ENCODE peak calls at places on chromosomes 1 and 21, in six cellular contexts. One of them, this sample, is unnamed.

GRCh38 chr1:11771481-11772043 is 9.6 kb downstream of the C1orf167 start:
- DNase-seq in HepG2: no peak
- DNase-seq in NT2/D1: no peak
- DNase-seq in GM12878: no peak
- DNase-seq in K562: no peak
- DNase-seq in HCT116: no peak
- DNase-seq in this sample: no peak

GRCh38 chr1:55071477-55071876 is 32.1 kb downstream of the PCSK9 start:
- DNase-seq in HepG2: peak; percentile 72
- DNase-seq in NT2/D1: peak; percentile 83
- DNase-seq in GM12878: no peak
- DNase-seq in K562: peak; percentile 35
- DNase-seq in HCT116: no peak
- DNase-seq in this sample: peak; percentile 53

GRCh38 chr1:41641483-41641829 is 157.0 kb upstream of the EDN2 start:
- DNase-seq in HepG2: no peak
- DNase-seq in NT2/D1: no peak
- DNase-seq in GM12878: peak; percentile 48
- DNase-seq in K562: no peak
- DNase-seq in HCT116: no peak
- DNase-seq in this sample: no peak

GRCh38 chr21:34794686-34795085 is 125.9 kb downstream of the CLIC6 start:
- DNase-seq in HepG2: no peak
- DNase-seq in NT2/D1: no peak
- DNase-seq in GM12878: no peak
- DNase-seq in K562: no peak
- DNase-seq in HCT116: no peak
- DNase-seq in this sample: no peak

GRCh38 chr1:198880818-198881597 is 242.2 kb downstream of the PTPRC start:
- DNase-seq in HepG2: peak; percentile 13
- DNase-seq in NT2/D1: no peak
- DNase-seq in GM12878: no peak
- DNase-seq in K562: no peak
- DNase-seq in HCT116: peak; percentile 91
- DNase-seq in this sample: no peak

GRCh38 chr1:219477861-219478260 is 135.0 kb downstream of the ZC3H11B start:
- DNase-seq in HepG2: no peak
- DNase-seq in NT2/D1: no peak
- DNase-seq in GM12878: no peak
- DNase-seq in K562: no peak
- DNase-seq in HCT116: no peak
- DNase-seq in this sample: no peak

GRCh38 chr21:26473471-26473870 is 99.6 kb downstream of the CYYR1 start:
- DNase-seq in HepG2: no peak
- DNase-seq in NT2/D1: no peak
- DNase-seq in GM12878: no peak
- DNase-seq in K562: no peak
- DNase-seq in HCT116: no peak
- DNase-seq in this sample: no peak

GRCh38 chr1:167554028-167554779 is 642 bp upstream of the CREG1 start:
- DNase-seq in HepG2: no peak
- DNase-seq in NT2/D1: no peak
- DNase-seq in GM12878: no peak
- DNase-seq in K562: no peak
- DNase-seq in HCT116: no peak
- DNase-seq in this sample: no peak

GRCh38 chr1:77796695-77797405 is 17.4 kb downstream of the MIGA1 start:
- DNase-seq in HepG2: peak; percentile 40
- DNase-seq in NT2/D1: no peak
- DNase-seq in GM12878: no peak
- DNase-seq in K562: no peak
- DNase-seq in HCT116: no peak
- DNase-seq in this sample: no peak

GRCh38 chr1:81703736-81704463 is 96.8 kb upstream of the ADGRL2 start:
- DNase-seq in HepG2: no peak
- DNase-seq in NT2/D1: no peak
- DNase-seq in GM12878: no peak
- DNase-seq in K562: no peak
- DNase-seq in HCT116: no peak
- DNase-seq in this sample: no peak
- H3K4me3 ChIP-seq in HepG2: no peak overlapping the region
- H3K4me3 ChIP-seq in NT2/D1: no peak overlapping the region
- H3K4me3 ChIP-seq in GM12878: no peak overlapping the region
- H3K4me3 ChIP-seq in K562: no peak overlapping the region
- H3K4me3 ChIP-seq in HCT116: no peak overlapping the region
- H3K4me3 ChIP-seq in this sample: peak overlapping the region; percentile 47

GRCh38 chr1:178337091-178337726 is 159.6 kb downstream of the CLEC20A start:
- DNase-seq in HepG2: no peak
- DNase-seq in NT2/D1: no peak
- DNase-seq in GM12878: no peak
- DNase-seq in K562: no peak
- DNase-seq in HCT116: no peak
- DNase-seq in this sample: no peak

GRCh38 chr1:178345238-178345637 is 151.5 kb downstream of the CLEC20A start:
- DNase-seq in HepG2: peak; percentile 9
- DNase-seq in NT2/D1: no peak
- DNase-seq in GM12878: no peak
- DNase-seq in K562: no peak
- DNase-seq in HCT116: no peak
- DNase-seq in this sample: no peak

GRCh38 chr1:178344513-178345077 is 152.2 kb downstream of the CLEC20A start:
- DNase-seq in HepG2: peak; percentile 36
- DNase-seq in NT2/D1: peak; percentile 43
- DNase-seq in GM12878: peak; percentile 1
- DNase-seq in K562: no peak
- DNase-seq in HCT116: peak; percentile 52
- DNase-seq in this sample: peak; percentile 8

GRCh38 chr1:178339834-178340233 is 156.9 kb downstream of the CLEC20A start:
- DNase-seq in HepG2: no peak
- DNase-seq in NT2/D1: no peak
- DNase-seq in GM12878: no peak
- DNase-seq in K562: no peak
- DNase-seq in HCT116: no peak
- DNase-seq in this sample: no peak

DNA sequence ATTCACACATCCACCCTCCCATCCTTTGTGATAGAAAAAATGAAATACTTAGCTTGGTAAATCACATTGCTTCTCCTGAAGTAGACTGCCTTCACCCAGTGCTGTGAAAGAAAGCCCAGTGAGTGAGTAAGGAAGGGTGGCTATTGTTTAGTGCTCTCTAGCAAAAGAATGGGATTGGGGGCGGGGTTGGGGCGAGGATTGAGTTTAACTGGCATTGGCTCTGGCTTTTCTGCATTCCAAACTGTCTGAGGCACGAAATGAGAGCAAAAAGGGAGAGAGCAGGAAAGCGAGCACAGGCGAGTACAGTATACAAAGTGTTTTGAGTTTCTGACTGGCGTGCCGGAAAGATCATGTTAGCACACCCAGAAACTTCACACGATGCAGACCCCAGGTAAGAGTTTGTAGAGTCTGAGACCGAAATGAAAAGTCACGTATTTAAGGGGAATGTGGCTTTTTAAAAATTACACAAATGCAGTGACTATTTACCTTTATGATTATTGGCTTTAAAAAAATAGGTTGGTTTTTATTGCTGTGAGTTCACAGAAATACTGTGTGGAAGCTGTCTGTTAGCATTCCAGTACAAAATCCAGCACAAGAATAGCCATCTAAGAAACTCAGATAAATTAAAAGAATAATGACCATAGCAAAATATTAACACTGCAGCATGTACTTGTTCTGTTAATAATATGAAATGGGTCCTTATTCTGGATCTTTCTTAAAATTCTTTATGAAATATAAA is 155.4 kb downstream of the CLEC20A start:
- DNase-seq in HepG2: no peak
- DNase-seq in NT2/D1: peak; percentile 96
- DNase-seq in GM12878: no peak
- DNase-seq in K562: no peak
- DNase-seq in HCT116: peak; percentile 68
- DNase-seq in this sample: peak; percentile 11
- TF ChIP-seq YY1 in HepG2: no peak
- TF ChIP-seq YY1 in NT2/D1: no peak
- TF ChIP-seq YY1 in GM12878: no peak
- TF ChIP-seq YY1 in K562: no peak
- TF ChIP-seq YY1 in HCT116: peak; percentile 30
- TF ChIP-seq YY1 in this sample: no peak

GRCh38 chr1:26284597-26285351 is 4.9 kb downstream of the SH3BGRL3 start:
- DNase-seq in HepG2: peak; percentile 44
- DNase-seq in NT2/D1: no peak
- DNase-seq in GM12878: no peak
- DNase-seq in K562: peak; percentile 92
- DNase-seq in HCT116: peak; percentile 91
- DNase-seq in this sample: peak; percentile 84
- H3K4me3 ChIP-seq in HepG2: no peak overlapping the region
- H3K4me3 ChIP-seq in NT2/D1: no peak overlapping the region
- H3K4me3 ChIP-seq in GM12878: no peak overlapping the region
- H3K4me3 ChIP-seq in K562: no peak overlapping the region
- H3K4me3 ChIP-seq in HCT116: no peak overlapping the region
- H3K4me3 ChIP-seq in this sample: no peak overlapping the region

DNA sequence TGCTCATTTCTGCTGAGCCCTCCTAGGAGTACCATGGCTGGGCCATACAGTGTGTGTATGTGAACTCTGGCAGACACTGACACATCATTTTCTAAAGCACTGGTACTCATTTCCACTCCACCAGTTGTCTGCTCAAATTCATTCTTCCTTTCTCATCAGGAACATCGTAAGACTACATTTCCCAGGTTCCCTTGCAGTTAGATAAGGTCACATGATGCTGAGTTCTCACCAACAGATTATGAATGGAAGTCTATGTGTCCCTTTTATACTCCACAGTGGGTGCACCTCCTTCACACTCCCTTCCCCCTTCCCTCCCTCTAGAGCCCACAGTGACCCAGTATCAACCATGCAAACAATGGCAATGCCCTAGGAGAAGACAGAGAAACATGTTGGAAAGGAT is 38.3 kb upstream of the PAX7 start:
- DNase-seq in HepG2: no peak
- DNase-seq in NT2/D1: no peak
- DNase-seq in GM12878: no peak
- DNase-seq in K562: no peak
- DNase-seq in HCT116: no peak
- DNase-seq in this sample: no peak
- TF ChIP-seq YY1 in HepG2: no peak
- TF ChIP-seq YY1 in NT2/D1: no peak
- TF ChIP-seq YY1 in GM12878: no peak
- TF ChIP-seq YY1 in K562: no peak
- TF ChIP-seq YY1 in HCT116: no peak
- TF ChIP-seq YY1 in this sample: no peak

GRCh38 chr1:191866155-191866554 is 292.1 kb upstream of the RGS18 start:
- DNase-seq in HepG2: no peak
- DNase-seq in NT2/D1: no peak
- DNase-seq in GM12878: no peak
- DNase-seq in K562: no peak
- DNase-seq in HCT116: no peak
- DNase-seq in this sample: no peak

GRCh38 chr1:191869790-191870312 is 288.4 kb upstream of the RGS18 start:
- DNase-seq in HepG2: no peak
- DNase-seq in NT2/D1: no peak
- DNase-seq in GM12878: no peak
- DNase-seq in K562: no peak
- DNase-seq in HCT116: no peak
- DNase-seq in this sample: no peak

GRCh38 chr1:191875994-191876393 is 282.3 kb upstream of the RGS18 start:
- DNase-seq in HepG2: no peak
- DNase-seq in NT2/D1: no peak
- DNase-seq in GM12878: no peak
- DNase-seq in K562: no peak
- DNase-seq in HCT116: no peak
- DNase-seq in this sample: no peak

GRCh38 chr1:191865479-191865878 is 292.8 kb upstream of the RGS18 start:
- DNase-seq in HepG2: no peak
- DNase-seq in NT2/D1: no peak
- DNase-seq in GM12878: no peak
- DNase-seq in K562: no peak
- DNase-seq in HCT116: no peak
- DNase-seq in this sample: no peak

DNA sequence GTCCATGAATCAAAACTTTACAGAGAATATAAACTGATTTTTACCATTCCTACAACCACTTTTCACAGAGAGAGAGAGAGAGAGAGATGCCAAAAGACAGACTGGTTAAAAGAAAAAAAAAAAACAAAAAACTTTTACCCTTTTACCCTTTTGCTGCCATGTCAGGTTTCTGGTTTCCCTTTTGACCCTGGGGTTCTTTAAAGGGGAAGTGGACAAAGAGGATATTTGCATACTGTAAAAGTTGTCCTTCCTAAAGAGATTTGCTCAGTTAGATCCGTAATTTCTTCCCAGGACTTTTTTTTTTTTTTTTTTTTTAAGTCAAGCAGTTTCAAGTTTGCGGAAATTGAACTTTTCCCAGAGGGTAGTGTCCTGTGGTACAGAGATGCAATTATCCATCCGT is 287.8 kb upstream of the RGS18 start:
- DNase-seq in HepG2: no peak
- DNase-seq in NT2/D1: no peak
- DNase-seq in GM12878: no peak
- DNase-seq in K562: no peak
- DNase-seq in HCT116: no peak
- DNase-seq in this sample: no peak
- H3K4me3 ChIP-seq in HepG2: no peak overlapping the region
- H3K4me3 ChIP-seq in NT2/D1: no peak overlapping the region
- H3K4me3 ChIP-seq in GM12878: no peak overlapping the region
- H3K4me3 ChIP-seq in K562: no peak overlapping the region
- H3K4me3 ChIP-seq in HCT116: no peak overlapping the region
- H3K4me3 ChIP-seq in this sample: no peak overlapping the region

GRCh38 chr1:175755516-175755915 is 12.1 kb upstream of the TNR start:
- DNase-seq in HepG2: no peak
- DNase-seq in NT2/D1: no peak
- DNase-seq in GM12878: no peak
- DNase-seq in K562: no peak
- DNase-seq in HCT116: no peak
- DNase-seq in this sample: no peak

DNA sequence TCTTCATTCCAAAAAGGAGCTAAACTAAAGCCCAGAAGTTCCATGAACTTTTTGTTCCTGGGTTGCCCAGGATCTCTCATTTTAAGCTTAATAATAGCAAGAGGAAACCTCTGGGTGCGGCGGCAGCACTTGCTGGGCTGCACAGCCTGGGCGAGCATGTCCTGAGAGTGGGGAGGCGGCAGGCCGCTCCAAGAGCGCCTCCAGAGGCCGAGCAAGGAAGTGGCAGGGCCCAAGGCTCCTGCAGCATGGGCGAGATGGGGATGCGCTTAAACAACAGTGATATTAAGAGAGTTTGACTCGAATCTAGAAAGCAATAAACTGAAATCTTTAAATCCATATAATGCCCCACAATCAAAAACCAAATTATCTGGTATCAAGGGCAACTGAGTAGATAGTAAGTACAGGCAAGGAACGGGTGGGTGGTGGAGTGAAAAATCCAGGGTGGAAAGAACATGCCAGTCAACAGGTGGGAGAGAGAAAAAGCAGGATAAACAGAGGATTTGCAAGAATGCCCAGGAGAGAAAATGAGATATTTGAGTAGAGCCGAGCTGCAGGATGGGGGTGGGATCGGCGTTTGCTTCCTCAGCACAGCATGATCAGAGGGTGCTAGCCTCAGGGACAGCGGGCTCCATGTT is 14.1 kb upstream of the TNR start:
- DNase-seq in HepG2: no peak
- DNase-seq in NT2/D1: peak; percentile 66
- DNase-seq in GM12878: no peak
- DNase-seq in K562: peak; percentile 86
- DNase-seq in HCT116: peak; percentile 19
- DNase-seq in this sample: no peak
- TF ChIP-seq YY1 in HepG2: no peak
- TF ChIP-seq YY1 in NT2/D1: no peak
- TF ChIP-seq YY1 in GM12878: no peak
- TF ChIP-seq YY1 in K562: no peak
- TF ChIP-seq YY1 in HCT116: no peak
- TF ChIP-seq YY1 in this sample: no peak